ENCODE peak calls at places on chromosomes 3 and 15, in five cellular contexts. N, L, F, K and P are unnamed samples. For H3K4me1, the result is how much of the 10 kb centered on the place peaks cover.

GRCh38 chr15:58167095-58167591 is 29.0 kb downstream of the AQP9 start:
- DNase-seq in N (no peak), L (peak), F (no peak), K (no peak), P (no peak)

GRCh38 chr3:27681249-27681748 is 40.8 kb downstream of the EOMES start:
- DNase-seq in L (peak), K (peak), N (peak), F (no peak), P (peak)

GRCh38 chr15:100958326-100959065 is 39.3 kb downstream of the LRRK1 start:
- DNase-seq in L (no peak), F (no peak), N (no peak), K (no peak), P (no peak)

GRCh38 chr3:94069242-94069813 is 6.5 kb downstream of the NSUN3 start:
- DNase-seq in N (no peak), F (no peak), L (peak), K (no peak), P (peak)

GRCh38 chr3:147614210-147614609 is 205.0 kb downstream of the ZIC1 start:
- DNase-seq in F (no peak), N (no peak), K (no peak), L (no peak), P (no peak)

GRCh38 chr15:100734606-100735005 is 132.2 kb downstream of the ASB7 start:
- DNase-seq in F (no peak), L (no peak), K (no peak), N (no peak), P (no peak)

GRCh38 chr15:53869044-53869805 is 109.0 kb upstream of the UNC13C start:
- DNase-seq in F (no peak), N (peak), K (no peak), L (no peak), P (peak)

GRCh38 chr3:192897005-192897404 is 20.7 kb downstream of the MB21D2 start:
- DNase-seq in L (peak), N (no peak), K (no peak), F (no peak), P (no peak)

DNA sequence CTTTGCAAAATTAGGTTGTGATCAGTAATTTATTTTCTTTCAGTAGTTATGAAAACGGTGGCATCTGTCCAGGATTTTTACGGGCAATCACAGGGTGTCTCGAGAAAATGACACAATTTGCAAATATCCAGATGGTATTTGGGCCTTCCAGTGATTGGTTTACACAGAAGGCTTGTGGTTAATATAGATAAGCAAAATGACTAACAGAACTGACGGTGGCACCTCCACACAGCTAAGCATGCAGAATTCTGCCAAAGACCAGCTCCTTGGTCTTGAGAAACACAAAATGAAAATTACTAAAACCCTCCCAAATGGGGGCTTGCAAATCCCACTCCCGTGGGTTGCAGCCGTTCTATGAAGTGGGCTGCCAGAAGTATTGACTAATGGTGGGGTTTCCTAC is 5.5 kb downstream of the ARHGEF3 start:
- DNase-seq in K (no peak), L (no peak), F (no peak), N (no peak), P (no peak)
- H3K4me1 ChIP-seq in K (under half), L (half or more), F (under half), N (under half), P (under half)

GRCh38 chr3:50205719-50206276 is 727 bp downstream of the SLC38A3 start:
- DNase-seq in N (peak), L (peak), F (no peak), K (no peak), P (peak)
- TF ChIP-seq CREB1 in N (no peak), L (no peak), F (peak), K (no peak), P (peak)

GRCh38 chr15:91184441-91184840 is 84.4 kb downstream of the SV2B start:
- DNase-seq in K (no peak), N (no peak), F (no peak), L (no peak), P (no peak)
- H3K27ac ChIP-seq in K (no peak), N (no peak), F (no peak), L (no peak), P (no peak)

DNA sequence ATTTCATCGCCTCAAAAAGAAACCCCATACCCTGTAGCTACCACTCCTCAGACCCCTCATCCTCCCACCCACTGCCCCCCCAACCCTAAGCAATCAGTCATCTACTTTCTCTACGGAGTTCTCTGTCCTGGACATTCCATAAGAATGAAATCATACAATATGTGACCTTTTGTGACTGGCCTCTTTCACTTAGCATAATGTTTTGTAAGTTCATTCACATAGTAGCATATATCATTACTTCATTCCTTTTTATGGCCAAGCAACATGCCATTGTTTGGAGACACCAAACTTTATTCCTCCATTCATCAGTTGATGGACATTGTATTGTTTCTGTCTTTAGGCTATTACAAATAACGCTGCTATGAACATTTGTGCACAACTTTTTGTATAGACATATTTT is 64.2 kb downstream of the TNIK start:
- DNase-seq in N (no peak), L (peak), F (no peak), K (no peak), P (no peak)
- H3K4me1 ChIP-seq in N (under half), L (under half), F (under half), K (under half), P (under half)

GRCh38 chr3:16322189-16322588 is 57.2 kb downstream of the OXNAD1 start:
- DNase-seq in L (no peak), K (no peak), F (no peak), N (no peak), P (no peak)
- TF ChIP-seq CREB1 in L (no peak), K (no peak), F (no peak), N (no peak), P (no peak)

DNA sequence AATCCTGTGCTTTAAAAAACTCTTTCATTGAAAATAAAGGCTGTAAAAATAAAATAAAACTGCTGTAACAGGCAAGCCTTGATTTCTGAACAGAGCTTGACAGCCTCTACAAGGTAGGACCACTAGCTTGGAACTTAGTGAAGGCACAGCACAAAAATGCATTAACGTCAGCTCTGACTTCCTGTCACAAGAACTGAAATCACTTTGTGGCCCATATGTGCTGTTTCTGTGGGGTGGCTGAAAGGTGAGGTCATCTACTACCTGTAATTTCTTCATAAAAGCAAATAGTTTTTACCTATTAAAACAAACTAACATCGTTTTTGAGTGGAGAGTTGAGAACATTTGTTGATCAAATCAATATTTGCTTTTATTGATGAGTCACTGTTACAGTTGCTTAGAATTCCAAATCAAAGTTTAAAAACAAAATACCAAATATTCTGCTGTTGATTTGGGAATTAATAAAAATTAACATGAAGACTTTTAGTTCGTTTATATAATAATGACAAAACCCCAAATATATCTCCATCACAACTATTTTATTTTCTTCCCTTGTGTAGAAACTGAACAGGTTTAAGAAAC is 1034.1 kb downstream of the MCTP2 start:
- DNase-seq in N (no peak), F (no peak), K (no peak), L (no peak), P (no peak)
- H3K27ac ChIP-seq in N (no peak), F (no peak), K (no peak), L (no peak), P (no peak)

DNA sequence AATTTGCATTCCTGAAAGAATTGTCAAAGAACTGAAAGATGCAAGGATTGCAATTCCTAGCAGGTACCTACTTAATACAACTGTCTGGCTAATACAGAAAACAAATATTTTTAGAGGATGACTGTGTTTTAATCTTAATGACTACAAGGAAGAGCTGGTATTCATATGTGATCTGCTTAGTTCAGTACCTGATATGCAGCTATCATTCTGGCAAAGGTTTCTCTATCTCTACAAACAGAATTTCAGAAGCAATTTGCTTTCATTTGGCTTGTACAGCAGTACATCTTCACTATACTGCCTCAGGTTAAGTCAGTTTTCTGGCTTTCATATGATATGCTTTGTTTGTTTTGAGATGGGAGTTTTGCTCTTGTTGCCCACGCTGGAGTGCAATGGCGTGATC is 51.3 kb downstream of the TBL1XR1 start:
- DNase-seq in L (no peak), N (no peak), F (no peak), K (no peak), P (no peak)
- H3K4me1 ChIP-seq in L (half or more), N (under half), F (under half), K (under half), P (half or more)

GRCh38 chr15:90716317-90716975 is 700 bp upstream of the BLM start:
- DNase-seq in L (no peak), K (no peak), F (no peak), N (peak), P (peak)
- TF ChIP-seq CREB1 in L (no peak), K (no peak), F (no peak), N (no peak), P (no peak)

GRCh38 chr15:34581043-34581365 is 2.4 kb downstream of the GOLGA8B start:
- DNase-seq in F (no peak), N (no peak), L (no peak), K (no peak), P (no peak)

GRCh38 chr15:34583399-34584320 is at the start of gene GOLGA8B:
- DNase-seq in F (no peak), K (no peak), L (peak), N (peak), P (peak)

GRCh38 chr15:34584321-34584668 is 844 bp upstream of the GOLGA8B start:
- DNase-seq in N (no peak), F (no peak), L (no peak), K (no peak), P (peak)

GRCh38 chr15:34584996-34585395 is 1.5 kb upstream of the GOLGA8B start:
- DNase-seq in K (no peak), L (no peak), N (no peak), F (no peak), P (no peak)

DNA sequence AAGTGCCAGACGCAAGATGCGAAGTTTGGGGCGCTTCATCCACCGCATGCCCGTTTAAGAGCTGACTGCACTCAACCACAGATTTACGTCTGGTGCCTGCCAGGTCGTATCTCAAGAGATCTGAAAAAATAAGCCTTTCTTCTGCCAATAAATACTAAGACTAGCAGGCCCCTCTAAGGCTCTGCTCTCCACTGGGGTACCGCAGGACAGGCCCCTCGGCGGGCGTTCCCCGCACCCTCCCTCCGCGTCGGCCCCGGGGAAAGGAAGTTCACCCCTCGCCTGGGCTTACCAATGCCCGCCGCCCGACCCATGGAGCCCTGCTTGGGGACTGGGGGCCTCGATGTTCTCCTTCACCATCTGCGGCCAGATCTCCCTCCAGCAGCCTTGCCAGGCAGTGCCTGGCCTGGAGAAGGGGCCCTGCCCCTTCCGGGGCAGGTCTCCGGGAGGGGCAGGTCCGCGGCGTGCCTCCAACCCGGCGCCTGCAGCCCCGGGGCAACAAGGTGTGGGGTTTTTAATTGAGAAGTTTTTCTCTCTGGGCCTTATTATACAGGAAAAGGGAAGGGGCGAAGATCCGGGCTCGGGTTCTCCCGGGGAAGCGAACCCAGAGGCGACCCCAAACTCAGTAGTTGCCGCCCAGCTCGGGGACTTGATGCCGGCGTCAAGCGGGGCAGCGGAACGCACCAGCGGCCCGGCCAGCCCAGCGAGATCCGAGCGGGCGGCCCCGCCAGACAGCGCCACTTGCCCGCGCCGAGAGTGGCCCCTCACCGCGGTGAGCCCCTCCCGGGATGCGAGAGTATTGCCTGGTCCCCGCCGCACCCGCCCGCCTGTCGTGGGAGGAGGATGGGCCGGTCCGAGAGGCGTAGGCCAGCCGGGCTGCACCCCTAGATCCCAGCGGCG is 742 bp downstream of the GOLGA8B start:
- DNase-seq in L (no peak), F (no peak), N (peak), K (no peak), P (peak)
- H3K27ac ChIP-seq in L (peak), F (no peak), N (peak), K (peak), P (no peak)

GRCh38 chr3:172903642-172904041 is 153.1 kb downstream of the ECT2 start:
- DNase-seq in N (no peak), K (no peak), L (no peak), F (no peak), P (no peak)
- H3K4me1 ChIP-seq in N (under half), K (under half), L (under half), F (under half), P (under half)